ENCODE peak calls at places on chromosomes 7 and 10, in nine cellular contexts. Q is heart left ventricle, P is K562, U is HepG2, S is A549, L is gastrocnemius medialis, A is HCT116, T is GM12878, J is body of pancreas. X is an unnamed sample.

GRCh38 chr7:140349172-140349771 is 49.1 kb downstream of the SLC37A3 start:
- ATAC-seq in U (no peak), J (no peak), T (no peak), Q (peak; percentile 72), A (no peak), P (no peak), S (no peak), L (no peak), X (no peak)

GRCh38 chr7:17319164-17320101 is 21.0 kb downstream of the AHR start:
- ATAC-seq in A (no peak), J (no peak), Q (peak; percentile 61), P (no peak), U (peak; percentile 53), L (no peak), T (peak; percentile 49), S (no peak), X (no peak)

GRCh38 chr10:124128811-124129145 is 35.4 kb upstream of the CHST15 start:
- ATAC-seq in P (no peak), A (no peak), S (no peak), L (no peak), J (no peak), Q (no peak), U (no peak), T (no peak), X (no peak)

GRCh38 chr7:82945056-82945455 is 217.6 kb downstream of the PCLO start:
- ATAC-seq in L (no peak), U (no peak), P (no peak), J (peak; percentile 47), T (no peak), A (no peak), Q (no peak), S (no peak), X (no peak)

GRCh38 chr10:77566914-77567566 is 70.6 kb downstream of the KCNMA1 start:
- ATAC-seq in J (no peak), T (no peak), U (no peak), A (no peak), Q (no peak), L (peak; percentile 72), P (no peak), S (no peak), X (no peak)

GRCh38 chr10:72218329-72218728 is 2.3 kb upstream of the ASCC1 start:
- ATAC-seq in S (no peak), J (no peak), Q (no peak), P (no peak), U (no peak), A (no peak), T (peak; percentile 22), L (no peak), X (no peak)

GRCh38 chr10:11605807-11606408 is 5.5 kb downstream of the USP6NL start:
- ATAC-seq in S (no peak), J (no peak), A (no peak), P (no peak), L (no peak), Q (no peak), U (no peak), T (no peak), X (no peak)

GRCh38 chr7:158944195-158944594 is 87.8 kb downstream of the DYNC2I1 start:
- ATAC-seq in S (no peak), P (no peak), J (no peak), T (no peak), Q (no peak), U (no peak), L (no peak), A (no peak), X (no peak)

GRCh38 chr10:115219203-115219602 is 126.0 kb downstream of the ATRNL1 start:
- ATAC-seq in Q (no peak), U (no peak), P (no peak), J (no peak), S (no peak), T (no peak), A (no peak), L (no peak), X (no peak)

GRCh38 chr7:85866540-85866939 is 679.7 kb upstream of the SEMA3D start:
- ATAC-seq in L (no peak), T (no peak), P (no peak), J (no peak), U (no peak), A (no peak), Q (no peak), S (no peak), X (no peak)

GRCh38 chr7:132145063-132145462 is 431.2 kb downstream of the PLXNA4 start:
- ATAC-seq in T (no peak), Q (no peak), J (no peak), S (peak; percentile 22), A (no peak), U (no peak), L (no peak), P (no peak), X (no peak)

GRCh38 chr7:68691261-68692216 is 906.7 kb upstream of the AUTS2 start:
- ATAC-seq in A (no peak), S (peak; percentile 91), P (no peak), L (peak; percentile 98), U (no peak), Q (no peak), J (no peak), T (no peak), X (no peak)

GRCh38 chr7:79319369-79319768 is 134.1 kb downstream of the MAGI2 start:
- ATAC-seq in A (no peak), Q (no peak), U (no peak), S (peak; percentile 27), T (no peak), J (no peak), L (no peak), P (no peak), X (no peak)

GRCh38 chr10:102628451-102628911 is 15.8 kb upstream of the TRIM8 start:
- ATAC-seq in L (peak; percentile 37), U (peak; percentile 4), A (peak; percentile 67), S (no peak), J (peak; percentile 15), P (no peak), T (no peak), Q (peak; percentile 34), X (peak; percentile 14)

GRCh38 chr10:108709927-108710722 is 1213.2 kb downstream of the XPNPEP1 start:
- ATAC-seq in S (no peak), Q (no peak), L (no peak), P (no peak), T (no peak), J (no peak), A (no peak), U (no peak), X (no peak)

GRCh38 chr10:122475581-122475980 is 14.2 kb downstream of the HTRA1 start:
- ATAC-seq in S (no peak), T (no peak), L (no peak), A (peak; percentile 37), P (no peak), U (no peak), Q (peak; percentile 11), J (no peak), X (no peak)

GRCh38 chr10:96646774-96647173 is 60.0 kb upstream of the TM9SF3 start:
- ATAC-seq in T (peak; percentile 46), S (no peak), L (no peak), J (no peak), P (no peak), Q (no peak), A (no peak), U (no peak), X (no peak)

GRCh38 chr7:151735186-151735853 is 141.6 kb downstream of the PRKAG2 start:
- ATAC-seq in T (no peak), A (no peak), U (no peak), L (no peak), J (no peak), Q (peak; percentile 5), P (no peak), S (peak; percentile 10), X (no peak)

GRCh38 chr10:13915710-13916109 is 328.9 kb downstream of the PRPF18 start:
- ATAC-seq in J (peak; percentile 50), U (peak; percentile 73), L (peak; percentile 30), P (no peak), S (no peak), T (no peak), A (no peak), Q (peak; percentile 77), X (no peak)
- H3K27ac ChIP-seq in J (no peak overlapping the region), U (no peak overlapping the region), L (no peak overlapping the region), P (no peak overlapping the region), S (no peak overlapping the region), T (no peak overlapping the region), A (no peak overlapping the region), Q (no peak overlapping the region), X (no peak overlapping the region)

GRCh38 chr10:88952647-88953111 is at the start of gene ACTA2:
- ATAC-seq in A (no peak), L (no peak), T (no peak), J (no peak), U (no peak), S (peak; percentile 50), Q (peak; percentile 61), P (no peak), X (peak; percentile 86)
- TF ChIP-seq POLR2A in A (no peak), L (no peak), T (no peak), J (no peak), U (no peak), S (no peak), Q (no peak), P (no peak), X (peak; percentile 98)

DNA sequence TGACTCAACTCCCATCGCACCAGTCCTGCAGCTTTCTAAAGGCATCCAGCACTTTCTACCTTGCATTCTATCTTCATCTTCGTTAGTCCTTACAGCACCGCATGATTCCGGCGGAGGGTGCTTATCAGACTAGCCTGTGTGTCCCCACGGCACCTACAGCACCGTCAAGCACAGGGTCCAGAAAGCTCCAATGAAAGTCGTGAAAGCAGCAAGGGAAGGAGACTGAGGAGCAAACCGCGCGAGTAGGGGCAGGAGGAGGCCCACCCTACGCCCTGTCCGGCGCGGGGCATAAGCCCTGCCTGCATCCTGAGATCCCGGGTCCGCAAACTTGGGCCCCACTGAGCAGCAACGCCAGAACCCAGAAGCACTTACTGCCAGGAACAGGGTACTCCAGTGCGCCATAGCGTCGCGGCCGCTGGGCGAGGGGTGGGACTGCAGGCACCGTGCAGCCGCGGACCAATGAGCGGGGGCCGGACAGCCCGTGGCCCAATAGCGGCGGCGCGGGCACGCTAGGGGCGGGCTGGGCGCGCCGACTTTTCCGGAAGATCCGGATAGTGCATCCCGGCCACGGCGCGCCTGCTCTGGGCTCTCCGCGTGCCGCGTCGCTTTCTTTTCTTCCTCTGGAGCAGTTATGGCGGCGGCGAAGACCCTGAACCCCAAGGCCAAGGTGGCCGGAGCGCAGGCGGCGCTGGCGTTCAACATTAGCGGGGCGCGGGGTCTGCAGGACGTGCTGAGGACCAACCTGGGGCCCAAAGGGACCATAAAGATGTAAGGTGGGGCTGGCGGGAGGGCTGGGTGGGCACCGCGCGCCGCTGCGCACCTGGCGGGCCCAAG is 122.1 kb upstream of the VKORC1L1 start:
- ATAC-seq in U (peak; percentile 100), P (peak; percentile 98), Q (peak; percentile 100), S (peak; percentile 99), J (peak; percentile 98), A (peak; percentile 99), L (peak; percentile 93), T (peak; percentile 98), X (peak; percentile 98)
- H3K27ac ChIP-seq in U (peak overlapping the region; percentile 89), P (peak overlapping the region; percentile 88), Q (peak overlapping the region; percentile 87), S (peak overlapping the region; percentile 90), J (peak overlapping the region; percentile 79), A (peak overlapping the region; percentile 80), L (peak overlapping the region; percentile 81), T (peak overlapping the region; percentile 86), X (peak overlapping the region; percentile 96)

DNA sequence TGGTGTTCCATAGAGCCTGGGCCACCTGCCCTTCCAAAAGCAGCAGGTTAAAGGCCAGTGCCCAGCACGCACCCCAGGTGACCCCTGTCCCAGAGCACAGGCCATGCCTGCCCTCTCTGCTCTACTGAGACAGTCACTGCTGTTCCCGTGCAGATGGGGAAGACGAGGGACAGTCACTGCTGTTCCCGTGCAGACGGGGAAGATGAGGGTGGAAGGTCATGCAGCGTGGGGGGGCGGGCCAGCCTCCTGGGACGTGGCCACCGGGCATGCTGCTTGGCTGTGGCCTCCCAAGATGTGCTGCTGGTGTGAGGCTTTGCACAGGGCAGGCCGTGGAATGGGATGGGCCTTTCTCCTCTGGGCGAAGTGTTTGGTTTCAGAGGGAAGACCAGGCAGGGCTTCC is 18.4 kb downstream of the LRRC27 start:
- ATAC-seq in J (no peak), T (no peak), L (no peak), S (no peak), Q (no peak), A (no peak), U (no peak), P (no peak), X (no peak)
- TF ChIP-seq POLR2A in J (no peak), T (no peak), L (no peak), S (no peak), Q (no peak), A (no peak), U (no peak), P (no peak), X (no peak)